ENCODE peak calls at places on chromosomes 1 and 21, in ten cellular contexts. One of them, this sample, is unnamed.

GRCh38 chr1:209567788-209568187 is 15.7 kb upstream of the CAMK1G start:
- DNase-seq in ovary: no peak
- DNase-seq in K562: no peak
- DNase-seq in IMR-90: peak; percentile 43
- DNase-seq in sigmoid colon: no peak
- DNase-seq in right lobe of liver: no peak
- DNase-seq in esophagus squamous epithelium: no peak
- DNase-seq in spleen: no peak
- DNase-seq in uterus: no peak
- DNase-seq in tibial nerve: no peak
- DNase-seq in this sample: peak; percentile 51

GRCh38 chr1:177780096-177780700 is 189.7 kb downstream of the SEC16B start:
- DNase-seq in esophagus squamous epithelium: no peak
- DNase-seq in K562: no peak
- DNase-seq in tibial nerve: no peak
- DNase-seq in ovary: no peak
- DNase-seq in IMR-90: peak; percentile 57
- DNase-seq in sigmoid colon: no peak
- DNase-seq in spleen: no peak
- DNase-seq in uterus: no peak
- DNase-seq in right lobe of liver: no peak
- DNase-seq in this sample: peak; percentile 18

GRCh38 chr1:102942324-102942723 is 166.0 kb downstream of the COL11A1 start:
- DNase-seq in spleen: no peak
- DNase-seq in K562: no peak
- DNase-seq in IMR-90: no peak
- DNase-seq in right lobe of liver: no peak
- DNase-seq in ovary: no peak
- DNase-seq in uterus: no peak
- DNase-seq in esophagus squamous epithelium: no peak
- DNase-seq in tibial nerve: no peak
- DNase-seq in sigmoid colon: no peak
- DNase-seq in this sample: no peak

GRCh38 chr1:192270398-192270797 is 46.4 kb upstream of the RGS21 start:
- DNase-seq in ovary: no peak
- DNase-seq in K562: no peak
- DNase-seq in tibial nerve: no peak
- DNase-seq in spleen: no peak
- DNase-seq in sigmoid colon: no peak
- DNase-seq in IMR-90: peak; percentile 50
- DNase-seq in right lobe of liver: no peak
- DNase-seq in esophagus squamous epithelium: no peak
- DNase-seq in uterus: no peak
- DNase-seq in this sample: no peak

GRCh38 chr1:247111636-247112478 is 7.7 kb upstream of the ZNF669 start:
- DNase-seq in uterus: peak; percentile 60
- DNase-seq in sigmoid colon: peak; percentile 87
- DNase-seq in right lobe of liver: peak; percentile 82
- DNase-seq in esophagus squamous epithelium: no peak
- DNase-seq in K562: peak; percentile 84
- DNase-seq in ovary: peak; percentile 73
- DNase-seq in tibial nerve: peak; percentile 48
- DNase-seq in IMR-90: peak; percentile 47
- DNase-seq in spleen: peak; percentile 91
- DNase-seq in this sample: peak; percentile 71

GRCh38 chr1:15584489-15585363 is at the start of gene AGMAT:
- DNase-seq in spleen: peak; percentile 90
- DNase-seq in ovary: peak; percentile 47
- DNase-seq in IMR-90: no peak
- DNase-seq in tibial nerve: no peak
- DNase-seq in K562: no peak
- DNase-seq in sigmoid colon: no peak
- DNase-seq in uterus: no peak
- DNase-seq in right lobe of liver: peak; percentile 89
- DNase-seq in esophagus squamous epithelium: no peak
- DNase-seq in this sample: no peak

GRCh38 chr1:30084909-30085571 is 638.3 kb downstream of the MATN1 start:
- DNase-seq in ovary: no peak
- DNase-seq in tibial nerve: no peak
- DNase-seq in K562: no peak
- DNase-seq in spleen: no peak
- DNase-seq in uterus: no peak
- DNase-seq in right lobe of liver: no peak
- DNase-seq in sigmoid colon: no peak
- DNase-seq in IMR-90: no peak
- DNase-seq in esophagus squamous epithelium: no peak
- DNase-seq in this sample: no peak

GRCh38 chr1:211535338-211535737 is 43.4 kb upstream of the RD3 start:
- DNase-seq in ovary: no peak
- DNase-seq in right lobe of liver: no peak
- DNase-seq in K562: no peak
- DNase-seq in IMR-90: no peak
- DNase-seq in uterus: no peak
- DNase-seq in esophagus squamous epithelium: no peak
- DNase-seq in tibial nerve: no peak
- DNase-seq in sigmoid colon: no peak
- DNase-seq in spleen: peak; percentile 33
- DNase-seq in this sample: no peak

GRCh38 chr1:202056644-202057334 is 46.4 kb downstream of the ELF3 start:
- DNase-seq in esophagus squamous epithelium: no peak
- DNase-seq in right lobe of liver: peak; percentile 84
- DNase-seq in K562: peak; percentile 25
- DNase-seq in spleen: no peak
- DNase-seq in IMR-90: no peak
- DNase-seq in tibial nerve: no peak
- DNase-seq in ovary: no peak
- DNase-seq in sigmoid colon: no peak
- DNase-seq in uterus: no peak
- DNase-seq in this sample: no peak

GRCh38 chr21:33266784-33267135 is 593 bp downstream of the IL10RB start:
- DNase-seq in esophagus squamous epithelium: no peak
- DNase-seq in right lobe of liver: no peak
- DNase-seq in spleen: peak; percentile 88
- DNase-seq in K562: peak; percentile 50
- DNase-seq in sigmoid colon: no peak
- DNase-seq in ovary: no peak
- DNase-seq in IMR-90: no peak
- DNase-seq in uterus: no peak
- DNase-seq in tibial nerve: no peak
- DNase-seq in this sample: no peak

GRCh38 chr1:214587165-214587564 is 15.8 kb upstream of the CENPF start:
- DNase-seq in uterus: no peak
- DNase-seq in sigmoid colon: no peak
- DNase-seq in ovary: no peak
- DNase-seq in spleen: no peak
- DNase-seq in tibial nerve: no peak
- DNase-seq in IMR-90: no peak
- DNase-seq in K562: no peak
- DNase-seq in right lobe of liver: no peak
- DNase-seq in esophagus squamous epithelium: no peak
- DNase-seq in this sample: no peak

GRCh38 chr1:34681481-34682451 is 73.1 kb upstream of the GJB5 start:
- DNase-seq in uterus: no peak
- DNase-seq in sigmoid colon: no peak
- DNase-seq in esophagus squamous epithelium: no peak
- DNase-seq in K562: peak; percentile 79
- DNase-seq in spleen: no peak
- DNase-seq in right lobe of liver: peak; percentile 50
- DNase-seq in IMR-90: peak; percentile 28
- DNase-seq in tibial nerve: peak; percentile 31
- DNase-seq in ovary: no peak
- DNase-seq in this sample: peak; percentile 37

GRCh38 chr21:10521091-10521598 is at the start of gene TPTE:
- DNase-seq in IMR-90: no peak
- DNase-seq in sigmoid colon: no peak
- DNase-seq in uterus: no peak
- DNase-seq in spleen: peak; percentile 71
- DNase-seq in ovary: no peak
- DNase-seq in right lobe of liver: no peak
- DNase-seq in tibial nerve: no peak
- DNase-seq in K562: peak; percentile 11
- DNase-seq in esophagus squamous epithelium: no peak
- DNase-seq in this sample: no peak

GRCh38 chr21:44502559-44502958 is 37.4 kb downstream of the KRTAP10-1 start:
- DNase-seq in esophagus squamous epithelium: no peak
- DNase-seq in spleen: no peak
- DNase-seq in uterus: no peak
- DNase-seq in sigmoid colon: no peak
- DNase-seq in IMR-90: no peak
- DNase-seq in tibial nerve: no peak
- DNase-seq in K562: no peak
- DNase-seq in ovary: no peak
- DNase-seq in right lobe of liver: no peak
- DNase-seq in this sample: no peak

GRCh38 chr1:97505289-97505688 is 415.5 kb downstream of the DPYD start:
- DNase-seq in uterus: no peak
- DNase-seq in spleen: no peak
- DNase-seq in sigmoid colon: no peak
- DNase-seq in tibial nerve: no peak
- DNase-seq in K562: no peak
- DNase-seq in right lobe of liver: no peak
- DNase-seq in ovary: no peak
- DNase-seq in IMR-90: no peak
- DNase-seq in esophagus squamous epithelium: no peak
- DNase-seq in this sample: no peak

GRCh38 chr1:97508653-97509218 is 412.1 kb downstream of the DPYD start:
- DNase-seq in spleen: no peak
- DNase-seq in esophagus squamous epithelium: no peak
- DNase-seq in K562: no peak
- DNase-seq in sigmoid colon: no peak
- DNase-seq in ovary: no peak
- DNase-seq in IMR-90: no peak
- DNase-seq in tibial nerve: no peak
- DNase-seq in uterus: no peak
- DNase-seq in right lobe of liver: no peak
- DNase-seq in this sample: no peak

GRCh38 chr1:97507863-97508262 is 413.0 kb downstream of the DPYD start:
- DNase-seq in K562: no peak
- DNase-seq in right lobe of liver: no peak
- DNase-seq in tibial nerve: no peak
- DNase-seq in IMR-90: no peak
- DNase-seq in ovary: no peak
- DNase-seq in spleen: no peak
- DNase-seq in sigmoid colon: no peak
- DNase-seq in esophagus squamous epithelium: no peak
- DNase-seq in uterus: no peak
- DNase-seq in this sample: no peak

GRCh38 chr1:97506368-97506767 is 414.5 kb downstream of the DPYD start:
- DNase-seq in esophagus squamous epithelium: no peak
- DNase-seq in IMR-90: no peak
- DNase-seq in right lobe of liver: no peak
- DNase-seq in spleen: no peak
- DNase-seq in K562: no peak
- DNase-seq in uterus: no peak
- DNase-seq in tibial nerve: no peak
- DNase-seq in sigmoid colon: no peak
- DNase-seq in ovary: no peak
- DNase-seq in this sample: no peak

DNA sequence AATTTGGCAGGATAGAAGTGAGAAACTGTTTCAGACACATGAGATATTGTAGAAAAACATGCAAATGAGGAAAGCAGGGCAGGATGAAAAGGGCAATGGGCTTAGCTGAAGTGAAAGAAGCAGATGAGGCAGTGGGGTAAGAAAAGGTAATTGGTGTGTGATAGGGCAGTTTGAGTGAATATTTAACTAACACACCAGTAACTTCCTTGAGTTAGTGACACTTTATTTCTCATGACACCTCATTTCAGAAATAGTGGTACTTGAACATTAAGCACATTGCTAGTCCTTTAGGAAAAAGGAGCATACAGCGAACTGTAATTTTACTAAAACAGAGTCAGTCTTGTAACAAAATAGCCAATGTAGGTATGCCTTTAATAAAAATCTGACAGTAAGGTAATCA is 415.0 kb downstream of the DPYD start:
- DNase-seq in sigmoid colon: no peak
- DNase-seq in uterus: no peak
- DNase-seq in right lobe of liver: no peak
- DNase-seq in K562: no peak
- DNase-seq in IMR-90: no peak
- DNase-seq in esophagus squamous epithelium: no peak
- DNase-seq in spleen: no peak
- DNase-seq in tibial nerve: no peak
- DNase-seq in ovary: no peak
- DNase-seq in this sample: no peak
- H3K27ac ChIP-seq in sigmoid colon: no peak overlapping the region
- H3K27ac ChIP-seq in uterus: no peak overlapping the region
- H3K27ac ChIP-seq in right lobe of liver: no peak overlapping the region
- H3K27ac ChIP-seq in K562: no peak overlapping the region
- H3K27ac ChIP-seq in IMR-90: no peak overlapping the region
- H3K27ac ChIP-seq in esophagus squamous epithelium: no peak overlapping the region
- H3K27ac ChIP-seq in spleen: no peak overlapping the region
- H3K27ac ChIP-seq in tibial nerve: no peak overlapping the region
- H3K27ac ChIP-seq in ovary: no peak overlapping the region
- H3K27ac ChIP-seq in this sample: no peak overlapping the region

GRCh38 chr1:42957229-42957879 is 1.3 kb downstream of the SLC2A1 start:
- DNase-seq in uterus: no peak
- DNase-seq in ovary: no peak
- DNase-seq in tibial nerve: no peak
- DNase-seq in spleen: peak; percentile 78
- DNase-seq in IMR-90: no peak
- DNase-seq in K562: no peak
- DNase-seq in right lobe of liver: no peak
- DNase-seq in sigmoid colon: no peak
- DNase-seq in esophagus squamous epithelium: no peak
- DNase-seq in this sample: no peak
- TF ChIP-seq POLR2A in uterus: no peak
- TF ChIP-seq POLR2A in ovary: no peak
- TF ChIP-seq POLR2A in tibial nerve: no peak
- TF ChIP-seq POLR2A in spleen: no peak
- TF ChIP-seq POLR2A in IMR-90: no peak
- TF ChIP-seq POLR2A in K562: no peak
- TF ChIP-seq POLR2A in right lobe of liver: no peak
- TF ChIP-seq POLR2A in sigmoid colon: no peak
- TF ChIP-seq POLR2A in esophagus squamous epithelium: no peak
- TF ChIP-seq POLR2A in this sample: no peak

DNA sequence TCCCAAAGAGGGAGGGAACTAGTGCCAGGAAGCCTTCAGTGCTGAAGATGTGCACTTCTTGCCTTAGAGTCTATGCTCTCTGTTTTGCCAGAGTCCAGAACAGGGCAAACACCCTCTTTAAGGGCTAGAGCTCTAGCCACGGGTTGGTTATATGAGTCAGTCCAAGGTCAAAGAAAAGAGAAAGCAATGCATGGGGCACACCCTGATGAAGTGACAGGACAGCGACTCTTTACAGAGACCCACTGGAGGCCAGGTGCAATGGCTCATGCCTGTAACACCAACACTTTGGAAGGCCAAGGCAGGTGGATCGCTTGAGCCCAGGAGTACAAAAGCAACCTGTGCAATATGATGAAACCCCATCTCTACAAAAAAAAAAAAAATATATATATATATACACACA is 86.1 kb downstream of the TGFBR3 start:
- DNase-seq in tibial nerve: no peak
- DNase-seq in uterus: no peak
- DNase-seq in IMR-90: no peak
- DNase-seq in right lobe of liver: no peak
- DNase-seq in esophagus squamous epithelium: no peak
- DNase-seq in K562: no peak
- DNase-seq in ovary: no peak
- DNase-seq in sigmoid colon: no peak
- DNase-seq in spleen: no peak
- DNase-seq in this sample: peak; percentile 51
- H3K27me3 ChIP-seq in tibial nerve: no peaks in the 10 kb centered on the region
- H3K27me3 ChIP-seq in uterus: no peaks in the 10 kb centered on the region
- H3K27me3 ChIP-seq in IMR-90: no peaks in the 10 kb centered on the region
- H3K27me3 ChIP-seq in right lobe of liver: no peaks in the 10 kb centered on the region
- H3K27me3 ChIP-seq in esophagus squamous epithelium: no peaks in the 10 kb centered on the region
- H3K27me3 ChIP-seq in K562: no peaks in the 10 kb centered on the region
- H3K27me3 ChIP-seq in ovary: no peaks in the 10 kb centered on the region
- H3K27me3 ChIP-seq in sigmoid colon: no peaks in the 10 kb centered on the region
- H3K27me3 ChIP-seq in spleen: no peaks in the 10 kb centered on the region
- H3K27me3 ChIP-seq in this sample: no peaks in the 10 kb centered on the region

GRCh38 chr1:23118407-23118806 is 50.2 kb downstream of the LUZP1 start:
- DNase-seq in esophagus squamous epithelium: no peak
- DNase-seq in tibial nerve: no peak
- DNase-seq in right lobe of liver: no peak
- DNase-seq in spleen: no peak
- DNase-seq in uterus: no peak
- DNase-seq in ovary: no peak
- DNase-seq in sigmoid colon: no peak
- DNase-seq in IMR-90: no peak
- DNase-seq in K562: no peak
- DNase-seq in this sample: no peak
- H3K27ac ChIP-seq in esophagus squamous epithelium: no peak overlapping the region
- H3K27ac ChIP-seq in tibial nerve: no peak overlapping the region
- H3K27ac ChIP-seq in right lobe of liver: no peak overlapping the region
- H3K27ac ChIP-seq in spleen: peak overlapping the region; percentile 60
- H3K27ac ChIP-seq in uterus: no peak overlapping the region
- H3K27ac ChIP-seq in ovary: no peak overlapping the region
- H3K27ac ChIP-seq in sigmoid colon: peak overlapping the region; percentile 29
- H3K27ac ChIP-seq in IMR-90: no peak overlapping the region
- H3K27ac ChIP-seq in K562: peak overlapping the region; percentile 87
- H3K27ac ChIP-seq in this sample: no peak overlapping the region